ENCODE peak calls at places on chromosomes 11 and 22, in seven cellular contexts. L, Z, X, Y, Q, N and U are unnamed samples.

GRCh38 chr11:62141111-62142042 is 17.6 kb downstream of the INCENP start:
- DNase-seq in N (no peak), X (no peak), Z (no peak), Q (no peak), L (peak; percentile 54), Y (no peak), U (no peak)

GRCh38 chr11:35794850-35795249 is 132.3 kb downstream of the TRIM44 start:
- DNase-seq in Y (no peak), X (no peak), Q (no peak), N (no peak), Z (no peak), L (no peak), U (no peak)

GRCh38 chr11:130592056-130592455 is 143.6 kb downstream of the ADAMTS15 start:
- DNase-seq in N (no peak), L (no peak), Y (no peak), Z (no peak), X (no peak), Q (no peak), U (no peak)

GRCh38 chr11:120383518-120384155 is 47.4 kb downstream of the ARHGEF12 start:
- DNase-seq in N (no peak), L (no peak), Z (no peak), Q (no peak), X (no peak), Y (no peak), U (no peak)

GRCh38 chr11:65422633-65423515 is at the start of gene NEAT1:
- DNase-seq in N (peak; percentile 78), Q (peak; percentile 99), L (peak; percentile 98), X (peak; percentile 79), Y (peak; percentile 98), Z (peak; percentile 98), U (peak; percentile 99)

GRCh38 chr22:23401910-23402274 is 178.2 kb downstream of the IGLL1 start:
- DNase-seq in N (peak; percentile 36), X (no peak), Z (no peak), L (peak; percentile 77), Y (no peak), Q (no peak), U (no peak)

GRCh38 chr11:106121570-106122320 is 44.3 kb downstream of the AASDHPPT start:
- DNase-seq in Y (no peak), Q (no peak), L (no peak), Z (no peak), X (no peak), N (no peak), U (no peak)

GRCh38 chr11:133343951-133344350 is 188.3 kb downstream of the OPCML start:
- DNase-seq in Z (no peak), Y (no peak), N (no peak), X (no peak), Q (no peak), L (no peak), U (no peak)

GRCh38 chr22:27804683-27805297 is 3.2 kb upstream of the MN1 start:
- DNase-seq in Y (no peak), L (no peak), Z (peak; percentile 59), Q (peak; percentile 88), N (peak; percentile 47), X (no peak), U (peak; percentile 62)

GRCh38 chr22:17164392-17165024 is 5.4 kb upstream of the HDHD5 start:
- DNase-seq in L (peak; percentile 19), N (peak; percentile 46), X (peak; percentile 37), Q (no peak), Y (no peak), Z (no peak), U (no peak)

GRCh38 chr11:115919341-115920086 is 415.3 kb upstream of the CADM1 start:
- DNase-seq in Z (no peak), L (no peak), Y (no peak), X (no peak), N (no peak), Q (no peak), U (no peak)

GRCh38 chr11:115921540-115921939 is 417.3 kb upstream of the CADM1 start:
- DNase-seq in L (no peak), Z (no peak), X (no peak), Q (no peak), N (no peak), Y (no peak), U (no peak)

GRCh38 chr11:115920087-115920461 is 415.9 kb upstream of the CADM1 start:
- DNase-seq in Z (no peak), Q (no peak), Y (no peak), L (no peak), N (no peak), X (no peak), U (no peak)

GRCh38 chr11:115921986-115922385 is 417.8 kb upstream of the CADM1 start:
- DNase-seq in Q (no peak), Y (no peak), X (no peak), N (no peak), L (no peak), Z (no peak), U (no peak)

GRCh38 chr11:115920841-115921480 is 416.7 kb upstream of the CADM1 start:
- DNase-seq in Y (no peak), N (no peak), Z (no peak), X (no peak), L (no peak), Q (no peak), U (no peak)
- TF ChIP-seq POLR2A in Y (no peak), N (no peak), Z (no peak), X (no peak), L (no peak), Q (no peak), U (no peak)

GRCh38 chr22:48152154-48152775 is 1389.8 kb downstream of the TBC1D22A start:
- DNase-seq in L (no peak), X (no peak), N (no peak), Z (no peak), Y (no peak), Q (no peak), U (no peak)
- TF ChIP-seq CTCF in L (no peak), X (no peak), N (no peak), Z (no peak), Y (no peak), Q (no peak), U (no peak)

DNA sequence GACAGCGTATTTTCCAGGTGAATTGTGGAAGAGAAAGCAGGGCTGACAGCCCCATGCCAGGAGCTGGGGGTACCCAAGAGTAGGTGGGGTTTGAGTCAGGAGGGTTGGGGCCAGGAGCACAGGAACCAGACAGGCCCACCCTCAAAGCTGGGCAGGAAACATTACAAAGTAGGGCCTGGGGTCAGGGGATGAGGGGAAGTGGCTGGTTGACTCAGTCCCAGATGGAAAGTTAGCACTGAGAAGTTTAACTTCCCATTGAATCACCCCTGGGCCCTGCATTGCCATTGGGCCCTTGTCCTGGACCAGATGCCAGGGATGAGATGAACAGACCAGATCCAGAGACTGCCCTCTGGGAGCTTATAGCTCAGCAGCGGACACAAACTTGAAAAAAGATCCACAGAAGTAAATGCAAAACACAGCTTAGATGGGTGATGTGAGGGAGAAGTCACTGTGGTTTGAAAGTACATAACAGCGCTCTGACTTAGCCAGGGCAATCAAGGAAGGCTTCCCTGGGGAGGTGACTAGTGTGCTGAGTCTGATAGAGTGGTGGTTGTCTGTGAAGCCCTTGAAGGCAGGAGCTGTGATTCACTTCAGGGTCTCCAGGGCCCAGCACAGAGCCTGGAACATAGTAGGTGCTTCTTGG is 2.2 kb downstream of the MAFF start:
- DNase-seq in Q (peak; percentile 62), N (no peak), L (no peak), X (no peak), Z (no peak), Y (no peak), U (no peak)
- H3K4me3 ChIP-seq in Q (no peak overlapping the region), N (no peak overlapping the region), L (no peak overlapping the region), X (peak overlapping the region; percentile 85), Z (peak overlapping the region; percentile 66), Y (peak overlapping the region; percentile 67), U (no peak overlapping the region)

DNA sequence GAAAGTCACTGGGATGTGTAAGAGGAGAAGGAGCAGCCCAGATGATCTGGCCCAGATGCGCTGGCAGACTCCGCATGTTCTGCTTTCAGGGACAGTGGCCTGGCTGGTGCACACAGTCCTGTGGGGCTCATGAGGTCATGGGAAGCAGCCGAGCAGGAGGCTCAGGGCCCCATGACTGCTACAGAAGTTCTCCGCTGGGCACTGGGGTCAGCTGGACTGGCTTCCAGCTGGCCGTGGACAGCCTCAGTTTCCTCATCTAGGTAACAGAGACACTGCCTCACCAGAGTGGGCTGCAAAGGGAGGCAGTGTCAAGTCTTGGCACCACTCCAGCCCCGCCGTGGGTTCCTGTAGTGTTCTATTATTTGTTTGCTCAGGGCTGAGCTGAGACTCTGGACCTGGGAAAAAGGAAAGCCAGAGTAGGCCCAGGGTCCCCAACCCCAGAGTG is 45.1 kb downstream of the MED15 start:
- DNase-seq in Q (peak; percentile 96), X (no peak), N (no peak), Y (no peak), Z (peak; percentile 78), L (peak; percentile 74), U (peak; percentile 52)
- TF ChIP-seq POLR2A in Q (no peak), X (no peak), N (no peak), Y (no peak), Z (no peak), L (no peak), U (no peak)

DNA sequence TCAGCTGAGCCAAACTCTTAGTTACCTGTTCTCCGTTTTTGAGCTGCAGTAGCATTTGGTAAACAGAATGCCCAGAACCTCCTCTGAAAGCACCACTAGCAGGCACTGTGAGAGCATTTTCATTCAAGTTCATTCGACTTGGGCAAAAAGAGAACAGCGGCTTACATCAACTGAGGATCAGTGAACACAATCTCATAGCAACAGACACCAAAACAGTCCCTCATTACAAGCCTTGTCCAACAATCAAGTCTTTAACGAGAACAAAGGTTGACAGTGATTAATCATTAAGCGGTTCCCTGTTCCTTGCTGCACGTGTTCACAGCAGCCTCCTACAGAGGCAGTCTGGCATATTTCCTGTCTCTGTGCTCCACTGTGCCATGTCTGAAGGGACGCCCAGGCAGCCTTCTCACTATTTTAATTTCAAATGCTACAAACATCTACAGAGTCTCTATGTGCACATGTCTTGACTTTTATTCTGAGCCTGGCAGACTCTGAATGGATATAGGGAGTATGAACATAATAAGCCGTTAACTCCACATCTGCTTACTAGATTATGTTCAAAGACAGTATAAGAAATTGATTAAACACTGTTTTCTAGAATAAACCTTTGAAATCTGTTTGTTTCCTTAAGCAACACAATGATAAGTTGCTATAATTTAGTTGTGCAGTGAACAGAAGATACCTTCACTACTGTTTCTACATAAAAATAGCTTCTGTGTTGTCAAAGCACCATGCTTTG is 88.3 kb upstream of the MTMR2 start:
- DNase-seq in N (peak; percentile 11), X (peak; percentile 41), L (peak; percentile 75), Q (peak; percentile 72), Z (peak; percentile 19), Y (no peak), U (peak; percentile 49)
- TF ChIP-seq CTCF in N (peak; percentile 51), X (peak; percentile 53), L (no peak), Q (peak; percentile 31), Z (peak; percentile 75), Y (peak; percentile 43), U (peak; percentile 72)